ENCODE peak calls at places on chromosome 9, in six cellular contexts. X is H9, L is gastrocnemius medialis, M is left ventricle myocardium inferior, C is stomach, G is ovary. Y is an unnamed sample. For H3K9me3, the result is how much of the 10 kb centered on the place peaks cover.

GRCh38 chr9:95105519-95106287 is 211.8 kb downstream of the FANCC start:
- DNase-seq in C (no peak), M (no peak), X (no peak), L (no peak), G (no peak), Y (no peak)

GRCh38 chr9:137150485-137151060 is 11.6 kb downstream of the GRIN1 start:
- DNase-seq in C (peak), X (peak), L (no peak), G (no peak), M (no peak), Y (no peak)

GRCh38 chr9:111399772-111400563 is 69.9 kb upstream of the OR2K2 start:
- DNase-seq in G (no peak), X (peak), C (peak), L (no peak), M (no peak), Y (no peak)

GRCh38 chr9:129306318-129306973 is 128.4 kb upstream of the IER5L start:
- DNase-seq in C (peak), L (no peak), G (no peak), X (no peak), M (no peak), Y (no peak)

GRCh38 chr9:99782962-99783718 is 38.5 kb upstream of the NR4A3 start:
- DNase-seq in L (no peak), X (no peak), G (no peak), C (no peak), M (no peak), Y (no peak)

GRCh38 chr9:76044420-76044819 is 153.9 kb downstream of the PCSK5 start:
- DNase-seq in X (no peak), G (no peak), C (no peak), L (no peak), M (no peak), Y (no peak)

GRCh38 chr9:27711241-27711640 is 138.0 kb upstream of the C9orf72 start:
- DNase-seq in M (no peak), C (no peak), L (no peak), G (no peak), X (no peak), Y (no peak)

GRCh38 chr9:15927131-15927530 is 374.3 kb downstream of the CCDC171 start:
- DNase-seq in M (no peak), L (no peak), G (no peak), C (no peak), X (no peak), Y (no peak)

GRCh38 chr9:130731355-130731754 is 37.8 kb downstream of the EXOSC2 start:
- DNase-seq in L (no peak), G (no peak), M (no peak), X (no peak), C (no peak), Y (no peak)

GRCh38 chr9:129506892-129507291 is 114.0 kb downstream of the C9orf50 start:
- DNase-seq in L (no peak), G (no peak), X (no peak), M (no peak), C (no peak), Y (no peak)

GRCh38 chr9:133844876-133845658 is 106.9 kb upstream of the SARDH start:
- DNase-seq in L (peak), M (peak), C (peak), G (no peak), X (no peak), Y (peak)

GRCh38 chr9:113425072-113425471 is 14.5 kb downstream of the C9orf43 start:
- DNase-seq in G (no peak), M (no peak), C (no peak), X (no peak), L (no peak), Y (no peak)

GRCh38 chr9:123239726-123240125 is 28.7 kb downstream of the STRBP start:
- DNase-seq in L (no peak), X (no peak), M (no peak), C (no peak), G (no peak), Y (no peak)

GRCh38 chr9:123238364-123238763 is 30.0 kb downstream of the STRBP start:
- DNase-seq in C (no peak), X (no peak), L (peak), G (no peak), M (no peak), Y (no peak)

GRCh38 chr9:123235448-123235847 is 32.9 kb downstream of the STRBP start:
- DNase-seq in L (no peak), X (no peak), M (no peak), G (no peak), C (no peak), Y (no peak)

GRCh38 chr9:123234853-123235252 is 33.5 kb downstream of the STRBP start:
- DNase-seq in X (no peak), L (no peak), M (no peak), G (no peak), C (no peak), Y (no peak)

GRCh38 chr9:123237220-123237619 is 31.2 kb downstream of the STRBP start:
- DNase-seq in X (no peak), C (no peak), G (no peak), M (no peak), L (no peak), Y (no peak)
- H3K9me3 ChIP-seq in X (under half), C (under half), G (under half), M (under half), L (under half), Y (under half)

DNA sequence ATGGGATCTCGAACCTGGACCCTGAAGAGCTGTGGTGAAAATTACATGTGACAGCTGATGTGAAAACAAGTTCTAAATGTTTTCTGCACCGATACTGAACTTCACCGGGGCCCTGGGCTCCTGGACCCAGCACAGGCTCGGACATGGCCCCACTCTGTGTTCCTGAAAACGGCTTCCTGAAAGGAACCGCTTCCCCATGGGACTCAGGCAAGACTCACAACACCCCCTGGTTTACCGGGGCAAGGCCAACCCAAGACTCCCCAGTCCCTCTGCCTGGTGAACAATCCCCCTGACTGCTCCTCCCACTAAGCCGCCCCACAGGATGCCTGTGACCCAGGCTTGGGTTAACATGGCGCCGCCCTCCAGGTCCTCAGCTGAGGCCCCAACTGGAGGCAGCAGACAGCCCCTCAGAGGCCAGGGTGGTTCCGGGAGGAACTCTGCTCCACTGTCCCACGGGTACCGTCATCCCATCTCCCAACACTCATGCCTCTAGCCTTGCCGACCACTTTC is 124.5 kb upstream of the FOXD4L5 start:
- DNase-seq in M (no peak), L (no peak), C (no peak), G (peak), X (no peak), Y (no peak)
- H3K9me3 ChIP-seq in M (under half), L (under half), C (under half), G (under half), X (half or more), Y (under half)

DNA sequence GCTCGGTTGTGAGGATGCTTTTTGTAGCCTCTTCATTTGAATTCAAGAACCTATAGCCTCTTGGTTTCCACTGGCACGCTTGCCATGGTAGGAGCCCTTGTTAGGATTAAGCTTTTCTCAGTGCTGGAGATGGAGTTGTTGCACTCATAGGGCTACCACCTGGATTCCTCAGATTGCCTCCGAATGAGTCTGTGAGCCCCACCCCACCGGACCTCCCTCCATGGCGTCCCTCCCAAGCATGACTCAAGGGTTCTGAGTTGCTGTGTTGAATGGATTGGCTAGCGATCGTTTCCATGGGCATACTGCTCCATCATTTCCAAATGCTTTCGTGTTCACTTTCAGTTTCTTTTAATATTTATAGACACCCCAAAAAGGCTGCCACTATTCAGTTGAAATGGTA is 69.9 kb downstream of the DAPK1 start:
- DNase-seq in C (no peak), L (no peak), G (no peak), X (no peak), M (no peak), Y (no peak)
- H3K9me3 ChIP-seq in C (under half), L (under half), G (under half), X (under half), M (under half), Y (under half)

GRCh38 chr9:40907657-40908624 is 220.5 kb downstream of the FOXD4L6 start:
- DNase-seq in L (no peak), G (no peak), M (no peak), C (no peak), X (peak), Y (no peak)

GRCh38 chr9:40911647-40912046 is 216.8 kb downstream of the FOXD4L6 start:
- DNase-seq in X (no peak), C (no peak), L (no peak), M (no peak), G (no peak), Y (no peak)

GRCh38 chr9:40913096-40913719 is 215.3 kb downstream of the FOXD4L6 start:
- DNase-seq in L (no peak), G (no peak), M (no peak), C (no peak), X (no peak), Y (no peak)

GRCh38 chr9:40913928-40914673 is 214.4 kb downstream of the FOXD4L6 start:
- DNase-seq in C (no peak), X (peak), L (no peak), M (no peak), G (no peak), Y (no peak)

GRCh38 chr9:40909821-40910220 is 218.7 kb downstream of the FOXD4L6 start:
- DNase-seq in C (no peak), X (no peak), G (no peak), M (no peak), L (no peak), Y (no peak)
- H3K9me3 ChIP-seq in C (half or more), X (half or more), G (half or more), M (half or more), L (under half), Y (half or more)

DNA sequence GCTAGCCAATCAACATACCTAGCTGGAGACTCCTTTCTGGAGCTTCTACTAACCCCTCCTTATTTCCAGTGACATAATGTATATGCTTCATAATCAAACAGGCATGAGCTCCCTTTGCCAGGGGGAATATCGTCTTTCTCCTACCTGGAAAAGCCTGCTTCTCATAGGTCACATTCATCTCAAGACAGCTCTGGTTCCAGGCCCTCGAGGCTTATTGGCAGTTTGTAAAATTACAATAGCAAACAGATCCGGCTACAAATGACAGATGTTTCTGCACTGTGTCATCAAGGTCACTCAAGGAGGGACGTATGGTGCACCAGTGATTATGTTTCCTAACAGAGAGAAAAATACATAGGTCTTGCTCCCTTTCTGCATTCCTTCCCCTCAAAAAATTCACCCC is 140.0 kb downstream of the SAXO1 start:
- DNase-seq in L (no peak), M (no peak), G (no peak), C (no peak), X (no peak), Y (no peak)
- H3K9me3 ChIP-seq in L (under half), M (under half), G (under half), C (under half), X (under half), Y (under half)

DNA sequence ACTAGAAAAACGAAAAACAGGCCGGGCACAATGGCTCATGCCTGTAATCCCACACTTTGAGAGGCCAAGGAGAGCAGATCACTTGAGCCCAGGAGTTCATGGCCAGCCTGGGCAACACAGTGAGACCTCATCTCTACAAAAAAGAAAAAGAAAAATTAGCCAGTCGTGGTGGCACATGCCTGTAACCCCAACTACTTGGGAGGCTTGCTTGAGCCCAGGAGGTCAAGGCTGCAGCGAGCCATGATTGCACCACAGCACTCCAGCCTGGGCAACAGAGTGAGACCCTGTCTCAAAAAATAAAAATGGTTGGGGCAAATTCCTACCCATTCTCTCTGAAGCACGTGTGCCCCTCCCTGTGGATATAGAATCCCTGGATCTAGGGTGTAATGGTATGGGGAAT is 8.4 kb upstream of the CFAP157 start:
- DNase-seq in L (no peak), C (no peak), M (no peak), X (no peak), G (no peak), Y (no peak)
- H3K9me3 ChIP-seq in L (under half), C (under half), M (under half), X (under half), G (under half), Y (under half)

GRCh38 chr9:96766199-96766598 is 11.7 kb downstream of the ZNF510 start:
- DNase-seq in L (no peak), C (no peak), X (no peak), G (no peak), M (no peak), Y (no peak)

GRCh38 chr9:96758845-96759673 is 18.8 kb downstream of the ZNF510 start:
- DNase-seq in C (no peak), L (no peak), M (no peak), G (no peak), X (no peak), Y (no peak)

DNA sequence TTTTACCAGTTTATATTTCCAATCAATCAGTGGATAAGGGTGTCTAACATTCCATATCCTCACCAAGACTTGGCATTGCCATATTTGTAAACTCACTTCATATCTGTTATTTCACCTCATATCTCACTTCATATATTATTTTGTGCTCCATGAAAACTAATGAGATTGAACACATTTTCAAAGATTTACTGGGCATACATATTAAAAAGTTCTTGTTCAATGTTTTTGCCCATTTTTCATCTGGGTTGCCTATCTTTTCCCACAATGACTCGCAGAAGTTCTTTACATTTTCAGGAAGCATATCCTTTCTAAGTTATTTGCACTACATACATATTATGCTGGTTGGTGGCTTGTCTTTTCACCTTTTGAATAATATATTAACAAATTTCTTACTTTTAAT is 15.3 kb downstream of the ZNF510 start:
- DNase-seq in C (no peak), G (no peak), X (no peak), M (no peak), L (no peak), Y (no peak)
- H3K9me3 ChIP-seq in C (half or more), G (half or more), X (half or more), M (half or more), L (under half), Y (under half)

Y was measured in uterus.